ENCODE peak calls at places on chromosomes 4 and X, in eight cellular contexts. One of them, this sample, is unnamed.

GRCh38 chrX:24846551-24847170 is 152.9 kb downstream of the POLA1 start:
- DNase-seq in AG09309: no peak
- DNase-seq in activated CD8-positive, alpha-beta T cell treated with anti-CD3 and anti-CD28 coated beads for 36 hours: no peak
- DNase-seq in HFF-Myc: no peak
- DNase-seq in HepG2: no peak
- DNase-seq in HFFc6: peak; percentile 1
- DNase-seq in H1: no peak
- DNase-seq in fibroblast of lung: peak; percentile 69
- DNase-seq in this sample: peak; percentile 5

GRCh38 chr4:68927165-68927564 is 24.4 kb downstream of the UGT2A3 start:
- DNase-seq in AG09309: no peak
- DNase-seq in activated CD8-positive, alpha-beta T cell treated with anti-CD3 and anti-CD28 coated beads for 36 hours: no peak
- DNase-seq in HFF-Myc: no peak
- DNase-seq in HepG2: no peak
- DNase-seq in HFFc6: no peak
- DNase-seq in H1: no peak
- DNase-seq in fibroblast of lung: no peak
- DNase-seq in this sample: no peak

GRCh38 chrX:151753313-151754041 is 18.9 kb downstream of the CNGA2 start:
- DNase-seq in AG09309: no peak
- DNase-seq in activated CD8-positive, alpha-beta T cell treated with anti-CD3 and anti-CD28 coated beads for 36 hours: peak; percentile 20
- DNase-seq in HFF-Myc: no peak
- DNase-seq in HepG2: peak; percentile 13
- DNase-seq in HFFc6: no peak
- DNase-seq in H1: no peak
- DNase-seq in fibroblast of lung: peak; percentile 17
- DNase-seq in this sample: peak; percentile 55

GRCh38 chrX:362937-363620 is 23.6 kb downstream of the PPP2R3B start:
- DNase-seq in AG09309: no peak
- DNase-seq in activated CD8-positive, alpha-beta T cell treated with anti-CD3 and anti-CD28 coated beads for 36 hours: no peak
- DNase-seq in HFF-Myc: no peak
- DNase-seq in HepG2: no peak
- DNase-seq in HFFc6: no peak
- DNase-seq in H1: no peak
- DNase-seq in fibroblast of lung: no peak
- DNase-seq in this sample: no peak

GRCh38 chrX:42195506-42195905 is 272.2 kb upstream of the CASK start:
- DNase-seq in AG09309: no peak
- DNase-seq in activated CD8-positive, alpha-beta T cell treated with anti-CD3 and anti-CD28 coated beads for 36 hours: no peak
- DNase-seq in HFF-Myc: no peak
- DNase-seq in HepG2: no peak
- DNase-seq in HFFc6: no peak
- DNase-seq in H1: no peak
- DNase-seq in fibroblast of lung: no peak
- DNase-seq in this sample: no peak

GRCh38 chrX:106696502-106696901 is 30.0 kb upstream of the RNF128 start:
- DNase-seq in AG09309: no peak
- DNase-seq in activated CD8-positive, alpha-beta T cell treated with anti-CD3 and anti-CD28 coated beads for 36 hours: no peak
- DNase-seq in HFF-Myc: no peak
- DNase-seq in HepG2: peak; percentile 2
- DNase-seq in HFFc6: no peak
- DNase-seq in H1: no peak
- DNase-seq in fibroblast of lung: no peak
- DNase-seq in this sample: no peak

GRCh38 chr4:101910786-101911373 is 120.3 kb downstream of the BANK1 start:
- DNase-seq in AG09309: no peak
- DNase-seq in activated CD8-positive, alpha-beta T cell treated with anti-CD3 and anti-CD28 coated beads for 36 hours: no peak
- DNase-seq in HFF-Myc: no peak
- DNase-seq in HepG2: no peak
- DNase-seq in HFFc6: no peak
- DNase-seq in H1: no peak
- DNase-seq in fibroblast of lung: no peak
- DNase-seq in this sample: no peak

GRCh38 chr4:123599920-123600394 is 203.4 kb downstream of the SPRY1 start:
- DNase-seq in AG09309: no peak
- DNase-seq in activated CD8-positive, alpha-beta T cell treated with anti-CD3 and anti-CD28 coated beads for 36 hours: peak; percentile 82
- DNase-seq in HFF-Myc: no peak
- DNase-seq in HepG2: peak; percentile 98
- DNase-seq in HFFc6: no peak
- DNase-seq in H1: peak; percentile 31
- DNase-seq in fibroblast of lung: peak; percentile 17
- DNase-seq in this sample: peak; percentile 62

GRCh38 chr4:69738872-69739271 is 21.5 kb downstream of the SULT1B1 start:
- DNase-seq in AG09309: no peak
- DNase-seq in activated CD8-positive, alpha-beta T cell treated with anti-CD3 and anti-CD28 coated beads for 36 hours: peak; percentile 4
- DNase-seq in HFF-Myc: no peak
- DNase-seq in HepG2: peak; percentile 32
- DNase-seq in HFFc6: no peak
- DNase-seq in H1: no peak
- DNase-seq in fibroblast of lung: no peak
- DNase-seq in this sample: no peak

GRCh38 chrX:78747471-78747870 is at the start of gene LPAR4:
- DNase-seq in AG09309: no peak
- DNase-seq in activated CD8-positive, alpha-beta T cell treated with anti-CD3 and anti-CD28 coated beads for 36 hours: no peak
- DNase-seq in HFF-Myc: no peak
- DNase-seq in HepG2: no peak
- DNase-seq in HFFc6: no peak
- DNase-seq in H1: peak; percentile 36
- DNase-seq in fibroblast of lung: peak; percentile 18
- DNase-seq in this sample: no peak

GRCh38 chr4:22764183-22764582 is 71.4 kb downstream of the GBA3 start:
- DNase-seq in AG09309: no peak
- DNase-seq in activated CD8-positive, alpha-beta T cell treated with anti-CD3 and anti-CD28 coated beads for 36 hours: no peak
- DNase-seq in HFF-Myc: no peak
- DNase-seq in HepG2: no peak
- DNase-seq in HFFc6: no peak
- DNase-seq in H1: no peak
- DNase-seq in fibroblast of lung: no peak
- DNase-seq in this sample: no peak

GRCh38 chr4:53913771-53914170 is 150.6 kb downstream of the CHIC2 start:
- DNase-seq in AG09309: no peak
- DNase-seq in activated CD8-positive, alpha-beta T cell treated with anti-CD3 and anti-CD28 coated beads for 36 hours: no peak
- DNase-seq in HFF-Myc: no peak
- DNase-seq in HepG2: no peak
- DNase-seq in HFFc6: no peak
- DNase-seq in H1: no peak
- DNase-seq in fibroblast of lung: no peak
- DNase-seq in this sample: no peak

GRCh38 chr4:143558823-143559756 is 45.6 kb downstream of the SMARCA5 start:
- DNase-seq in AG09309: peak; percentile 2
- DNase-seq in activated CD8-positive, alpha-beta T cell treated with anti-CD3 and anti-CD28 coated beads for 36 hours: peak; percentile 73
- DNase-seq in HFF-Myc: no peak
- DNase-seq in HepG2: peak; percentile 86
- DNase-seq in HFFc6: no peak
- DNase-seq in H1: peak; percentile 78
- DNase-seq in fibroblast of lung: peak; percentile 66
- DNase-seq in this sample: peak; percentile 85

GRCh38 chr4:119663160-119663788 is 34.7 kb upstream of the PDE5A start:
- DNase-seq in AG09309: no peak
- DNase-seq in activated CD8-positive, alpha-beta T cell treated with anti-CD3 and anti-CD28 coated beads for 36 hours: no peak
- DNase-seq in HFF-Myc: no peak
- DNase-seq in HepG2: no peak
- DNase-seq in HFFc6: no peak
- DNase-seq in H1: no peak
- DNase-seq in fibroblast of lung: no peak
- DNase-seq in this sample: no peak

GRCh38 chr4:119659576-119659975 is 31.0 kb upstream of the PDE5A start:
- DNase-seq in AG09309: no peak
- DNase-seq in activated CD8-positive, alpha-beta T cell treated with anti-CD3 and anti-CD28 coated beads for 36 hours: no peak
- DNase-seq in HFF-Myc: peak; percentile 79
- DNase-seq in HepG2: peak; percentile 5
- DNase-seq in HFFc6: peak; percentile 88
- DNase-seq in H1: no peak
- DNase-seq in fibroblast of lung: peak; percentile 94
- DNase-seq in this sample: no peak

GRCh38 chr4:119664168-119664907 is 35.7 kb upstream of the PDE5A start:
- DNase-seq in AG09309: no peak
- DNase-seq in activated CD8-positive, alpha-beta T cell treated with anti-CD3 and anti-CD28 coated beads for 36 hours: no peak
- DNase-seq in HFF-Myc: no peak
- DNase-seq in HepG2: no peak
- DNase-seq in HFFc6: no peak
- DNase-seq in H1: no peak
- DNase-seq in fibroblast of lung: no peak
- DNase-seq in this sample: no peak

GRCh38 chr4:119656986-119657635 is 28.5 kb upstream of the PDE5A start:
- DNase-seq in AG09309: no peak
- DNase-seq in activated CD8-positive, alpha-beta T cell treated with anti-CD3 and anti-CD28 coated beads for 36 hours: no peak
- DNase-seq in HFF-Myc: no peak
- DNase-seq in HepG2: no peak
- DNase-seq in HFFc6: peak; percentile 24
- DNase-seq in H1: no peak
- DNase-seq in fibroblast of lung: no peak
- DNase-seq in this sample: no peak

GRCh38 chr4:119661231-119661630 is 32.6 kb upstream of the PDE5A start:
- DNase-seq in AG09309: no peak
- DNase-seq in activated CD8-positive, alpha-beta T cell treated with anti-CD3 and anti-CD28 coated beads for 36 hours: no peak
- DNase-seq in HFF-Myc: no peak
- DNase-seq in HepG2: no peak
- DNase-seq in HFFc6: no peak
- DNase-seq in H1: no peak
- DNase-seq in fibroblast of lung: no peak
- DNase-seq in this sample: no peak
- TF ChIP-seq CTCF in AG09309: no peak
- TF ChIP-seq CTCF in activated CD8-positive, alpha-beta T cell treated with anti-CD3 and anti-CD28 coated beads for 36 hours: no peak
- TF ChIP-seq CTCF in HFF-Myc: no peak
- TF ChIP-seq CTCF in HepG2: no peak
- TF ChIP-seq CTCF in HFFc6: no peak
- TF ChIP-seq CTCF in H1: no peak
- TF ChIP-seq CTCF in fibroblast of lung: no peak
- TF ChIP-seq CTCF in this sample: no peak

GRCh38 chr4:186018261-186018660 is 50.7 kb upstream of the TLR3 start:
- DNase-seq in AG09309: no peak
- DNase-seq in activated CD8-positive, alpha-beta T cell treated with anti-CD3 and anti-CD28 coated beads for 36 hours: no peak
- DNase-seq in HFF-Myc: no peak
- DNase-seq in HepG2: no peak
- DNase-seq in HFFc6: no peak
- DNase-seq in H1: no peak
- DNase-seq in fibroblast of lung: no peak
- DNase-seq in this sample: no peak

GRCh38 chr4:186016796-186017195 is 52.2 kb upstream of the TLR3 start:
- DNase-seq in AG09309: no peak
- DNase-seq in activated CD8-positive, alpha-beta T cell treated with anti-CD3 and anti-CD28 coated beads for 36 hours: no peak
- DNase-seq in HFF-Myc: no peak
- DNase-seq in HepG2: no peak
- DNase-seq in HFFc6: no peak
- DNase-seq in H1: no peak
- DNase-seq in fibroblast of lung: no peak
- DNase-seq in this sample: no peak

GRCh38 chr4:186013404-186014186 is 55.4 kb upstream of the TLR3 start:
- DNase-seq in AG09309: no peak
- DNase-seq in activated CD8-positive, alpha-beta T cell treated with anti-CD3 and anti-CD28 coated beads for 36 hours: no peak
- DNase-seq in HFF-Myc: no peak
- DNase-seq in HepG2: no peak
- DNase-seq in HFFc6: no peak
- DNase-seq in H1: no peak
- DNase-seq in fibroblast of lung: no peak
- DNase-seq in this sample: no peak

GRCh38 chr4:186017801-186018200 is 51.2 kb upstream of the TLR3 start:
- DNase-seq in AG09309: no peak
- DNase-seq in activated CD8-positive, alpha-beta T cell treated with anti-CD3 and anti-CD28 coated beads for 36 hours: no peak
- DNase-seq in HFF-Myc: no peak
- DNase-seq in HepG2: no peak
- DNase-seq in HFFc6: no peak
- DNase-seq in H1: no peak
- DNase-seq in fibroblast of lung: no peak
- DNase-seq in this sample: no peak

DNA sequence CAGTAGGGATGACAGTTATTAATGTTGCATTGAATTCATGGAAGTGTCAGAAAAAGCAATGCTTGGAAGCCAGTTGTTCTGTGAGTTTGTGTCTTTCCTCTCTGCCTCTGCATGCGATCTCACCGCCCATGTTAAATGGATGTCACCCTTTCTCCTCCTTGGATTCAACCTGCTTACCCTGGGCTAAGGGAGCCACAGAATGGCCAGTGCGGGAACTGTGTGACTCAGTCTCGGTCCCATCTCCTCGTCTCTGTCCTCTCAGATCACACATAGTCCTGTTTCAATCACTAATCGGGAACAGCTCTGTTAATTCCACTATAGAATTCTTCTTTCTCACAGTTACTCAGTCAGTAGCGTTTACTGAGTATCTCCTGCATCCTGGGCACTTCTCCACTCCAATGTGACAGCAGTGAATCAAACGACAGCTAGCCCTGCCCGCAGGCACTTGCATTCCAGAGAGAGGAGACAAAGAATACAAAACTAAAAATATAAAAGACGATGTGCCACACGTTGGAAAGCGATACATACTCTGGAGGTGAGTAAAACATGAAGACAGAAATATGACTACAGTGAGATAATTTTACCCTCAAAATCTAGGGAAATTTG is 53.6 kb upstream of the TLR3 start:
- DNase-seq in AG09309: no peak
- DNase-seq in activated CD8-positive, alpha-beta T cell treated with anti-CD3 and anti-CD28 coated beads for 36 hours: no peak
- DNase-seq in HFF-Myc: no peak
- DNase-seq in HepG2: no peak
- DNase-seq in HFFc6: no peak
- DNase-seq in H1: no peak
- DNase-seq in fibroblast of lung: no peak
- DNase-seq in this sample: no peak
- TF ChIP-seq CTCF in AG09309: no peak
- TF ChIP-seq CTCF in activated CD8-positive, alpha-beta T cell treated with anti-CD3 and anti-CD28 coated beads for 36 hours: no peak
- TF ChIP-seq CTCF in HFF-Myc: no peak
- TF ChIP-seq CTCF in HepG2: peak; percentile 57
- TF ChIP-seq CTCF in HFFc6: no peak
- TF ChIP-seq CTCF in H1: peak; percentile 43
- TF ChIP-seq CTCF in fibroblast of lung: no peak
- TF ChIP-seq CTCF in this sample: no peak

GRCh38 chrX:120514236-120514635 is 45.1 kb upstream of the LAMP2 start:
- DNase-seq in AG09309: no peak
- DNase-seq in activated CD8-positive, alpha-beta T cell treated with anti-CD3 and anti-CD28 coated beads for 36 hours: no peak
- DNase-seq in HFF-Myc: no peak
- DNase-seq in HepG2: peak; percentile 32
- DNase-seq in HFFc6: peak; percentile 3
- DNase-seq in H1: no peak
- DNase-seq in fibroblast of lung: peak; percentile 34
- DNase-seq in this sample: no peak
- TF ChIP-seq CTCF in AG09309: peak; percentile 43
- TF ChIP-seq CTCF in activated CD8-positive, alpha-beta T cell treated with anti-CD3 and anti-CD28 coated beads for 36 hours: no peak
- TF ChIP-seq CTCF in HFF-Myc: peak; percentile 31
- TF ChIP-seq CTCF in HepG2: peak; percentile 60
- TF ChIP-seq CTCF in HFFc6: peak; percentile 58
- TF ChIP-seq CTCF in H1: no peak
- TF ChIP-seq CTCF in fibroblast of lung: peak; percentile 34
- TF ChIP-seq CTCF in this sample: no peak

GRCh38 chrX:44997282-44997813 is 124.4 kb downstream of the KDM6A start:
- DNase-seq in AG09309: no peak
- DNase-seq in activated CD8-positive, alpha-beta T cell treated with anti-CD3 and anti-CD28 coated beads for 36 hours: peak; percentile 5
- DNase-seq in HFF-Myc: no peak
- DNase-seq in HepG2: no peak
- DNase-seq in HFFc6: no peak
- DNase-seq in H1: no peak
- DNase-seq in fibroblast of lung: no peak
- DNase-seq in this sample: no peak
- TF ChIP-seq CTCF in AG09309: no peak
- TF ChIP-seq CTCF in activated CD8-positive, alpha-beta T cell treated with anti-CD3 and anti-CD28 coated beads for 36 hours: no peak
- TF ChIP-seq CTCF in HFF-Myc: no peak
- TF ChIP-seq CTCF in HepG2: no peak
- TF ChIP-seq CTCF in HFFc6: no peak
- TF ChIP-seq CTCF in H1: no peak
- TF ChIP-seq CTCF in fibroblast of lung: no peak
- TF ChIP-seq CTCF in this sample: no peak

GRCh38 chr4:116849620-116850019 is 235.8 kb downstream of the TRAM1L1 start:
- DNase-seq in AG09309: no peak
- DNase-seq in activated CD8-positive, alpha-beta T cell treated with anti-CD3 and anti-CD28 coated beads for 36 hours: no peak
- DNase-seq in HFF-Myc: no peak
- DNase-seq in HepG2: no peak
- DNase-seq in HFFc6: no peak
- DNase-seq in H1: no peak
- DNase-seq in fibroblast of lung: no peak
- DNase-seq in this sample: no peak
- TF ChIP-seq CTCF in AG09309: no peak
- TF ChIP-seq CTCF in activated CD8-positive, alpha-beta T cell treated with anti-CD3 and anti-CD28 coated beads for 36 hours: no peak
- TF ChIP-seq CTCF in HFF-Myc: no peak
- TF ChIP-seq CTCF in HepG2: peak; percentile 9
- TF ChIP-seq CTCF in HFFc6: no peak
- TF ChIP-seq CTCF in H1: no peak
- TF ChIP-seq CTCF in fibroblast of lung: no peak
- TF ChIP-seq CTCF in this sample: no peak

This sample was measured in thyroid gland.